ENCODE peak calls at places on chromosomes 16 and 17, in seven cellular contexts. N, W, V, T, X, K and R are unnamed samples.

GRCh38 chr16:86383488-86384262 is 126.7 kb upstream of the FOXF1 start:
- DNase-seq in N (no peak), W (no peak), V (peak), T (peak), X (no peak), K (no peak), R (no peak)

GRCh38 chr16:21646721-21647561 is 5.5 kb downstream of the IGSF6 start:
- DNase-seq in N (peak), W (no peak), V (no peak), T (no peak), X (no peak), K (no peak), R (peak)

GRCh38 chr17:42423766-42424165 is 710 bp upstream of the CAVIN1 start:
- DNase-seq in N (no peak), W (no peak), V (no peak), T (no peak), X (no peak), K (no peak), R (no peak)

GRCh38 chr17:32519769-32520701 is 33.2 kb downstream of the CDK5R1 start:
- DNase-seq in N (peak), W (no peak), V (no peak), T (no peak), X (peak), K (peak), R (peak)

GRCh38 chr16:80526418-80527061 is 14.3 kb upstream of the DYNLRB2 start:
- DNase-seq in N (peak), W (peak), V (peak), T (peak), X (peak), K (no peak), R (peak)

GRCh38 chr17:66577041-66577440 is 257.9 kb upstream of the CACNG5 start:
- DNase-seq in N (no peak), W (no peak), V (no peak), T (no peak), X (no peak), K (no peak), R (no peak)

GRCh38 chr16:84941916-84942315 is 69.4 kb downstream of the ZDHHC7 start:
- DNase-seq in N (no peak), W (no peak), V (no peak), T (no peak), X (no peak), K (no peak), R (no peak)

GRCh38 chr17:72634621-72635020 is 457.9 kb downstream of the SLC39A11 start:
- DNase-seq in N (no peak), W (no peak), V (no peak), T (no peak), X (no peak), K (peak), R (no peak)

GRCh38 chr16:86089986-86090385 is 191.0 kb downstream of the IRF8 start:
- DNase-seq in N (no peak), W (no peak), V (no peak), T (peak), X (no peak), K (no peak), R (peak)

GRCh38 chr17:16911141-16911937 is 60.6 kb downstream of the TNFRSF13B start:
- DNase-seq in N (no peak), W (no peak), V (no peak), T (no peak), X (no peak), K (no peak), R (no peak)

GRCh38 chr17:58688521-58688920 is 3.3 kb downstream of the TEX14 start:
- DNase-seq in N (no peak), W (no peak), V (no peak), T (no peak), X (no peak), K (no peak), R (no peak)

GRCh38 chr17:41750866-41751265 is 16.4 kb upstream of the HAP1 start:
- DNase-seq in N (no peak), W (no peak), V (no peak), T (no peak), X (no peak), K (no peak), R (no peak)

GRCh38 chr16:66487580-66488235 is 60.6 kb downstream of the BEAN1 start:
- DNase-seq in N (no peak), W (no peak), V (no peak), T (no peak), X (no peak), K (no peak), R (peak)

GRCh38 chr17:73420897-73421296 is 109.1 kb upstream of the CDC42EP4 start:
- DNase-seq in N (no peak), W (no peak), V (peak), T (no peak), X (no peak), K (no peak), R (no peak)